ENCODE peak calls at places on chromosomes 2 and 18, in ten cellular contexts. X is A549; Q is NB4; U is cardiac muscle cell; I is HepG2; F is endothelial cell of umbilical vein; Z is breast epithelium; S is AG09309; B is brain microvascular endothelial cell; W is activated CD8-positive, alpha-beta T cell treated with anti-CD3 and anti-CD28 coated beads for 36 hours. C is an unnamed sample.
A peak's percentile ranks its signal among the peaks of the same experiment; 100 is the strongest.

GRCh38 chr2:16664052-16664731 is 1.4 kb downstream of the CYRIA start:
- DNase-seq in X (no peak), Q (peak; percentile 75), U (peak; percentile 27), I (no peak), F (peak; percentile 78), Z (no peak), S (no peak), B (peak; percentile 93), W (no peak), C (peak; percentile 41)

GRCh38 chr2:240432430-240432819 is 3.0 kb upstream of the GPC1 start:
- DNase-seq in X (no peak), Q (no peak), U (no peak), I (no peak), F (no peak), Z (no peak), S (no peak), B (no peak), W (no peak), C (no peak)

GRCh38 chr2:74597456-74597855 is 42.9 kb downstream of the DOK1 start:
- DNase-seq in X (no peak), Q (no peak), U (no peak), I (no peak), F (no peak), Z (no peak), S (no peak), B (no peak), W (no peak), C (no peak)

GRCh38 chr18:75962177-75962576 is 532.9 kb downstream of the ZNF516 start:
- DNase-seq in X (no peak), Q (no peak), U (no peak), I (no peak), F (no peak), Z (no peak), S (no peak), B (no peak), W (no peak), C (no peak)

GRCh38 chr2:148530350-148530749 is 114.2 kb upstream of the EPC2 start:
- DNase-seq in X (no peak), Q (no peak), U (no peak), I (peak; percentile 18), F (no peak), Z (no peak), S (no peak), B (no peak), W (no peak), C (no peak)

GRCh38 chr2:182615036-182615435 is 101.0 kb upstream of the DNAJC10 start:
- DNase-seq in X (no peak), Q (no peak), U (no peak), I (no peak), F (no peak), Z (no peak), S (no peak), B (no peak), W (no peak), C (no peak)

GRCh38 chr18:50753311-50753710 is 66.5 kb downstream of the MRO start:
- DNase-seq in X (no peak), Q (no peak), U (no peak), I (no peak), F (no peak), Z (no peak), S (no peak), B (no peak), W (no peak), C (no peak)

GRCh38 chr2:113357071-113357470 is 78.3 kb upstream of the PAX8 start:
- DNase-seq in X (no peak), Q (no peak), U (no peak), I (no peak), F (no peak), Z (no peak), S (no peak), B (no peak), W (peak; percentile 12), C (no peak)

GRCh38 chr18:2967820-2968219 is 45.1 kb downstream of the LPIN2 start:
- DNase-seq in X (no peak), Q (no peak), U (peak; percentile 33), I (no peak), F (no peak), Z (no peak), S (no peak), B (no peak), W (no peak), C (no peak)

GRCh38 chr2:144659731-144660275 is 139.9 kb upstream of the ZEB2 start:
- DNase-seq in X (no peak), Q (peak; percentile 73), U (no peak), I (no peak), F (no peak), Z (no peak), S (peak; percentile 95), B (peak; percentile 99), W (peak; percentile 72), C (no peak)

DNA sequence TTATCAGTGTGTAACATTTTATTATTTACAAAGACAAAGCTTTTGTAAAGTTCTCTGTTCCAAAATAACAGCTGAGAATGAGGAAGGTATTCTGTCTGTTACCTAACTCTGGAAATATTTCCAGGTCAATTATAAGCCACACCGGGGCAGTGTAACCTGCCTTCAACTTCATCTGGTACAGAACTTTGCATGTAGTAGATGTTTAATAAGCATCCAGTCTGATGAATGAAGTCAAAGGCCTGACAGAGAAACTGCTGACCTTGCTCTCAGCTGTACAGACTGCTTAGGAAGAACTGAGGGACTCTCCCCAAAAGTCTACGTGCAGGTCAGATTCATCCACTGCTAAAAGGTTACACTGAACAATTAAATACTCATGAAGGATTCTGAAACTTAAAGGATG is 43.3 kb downstream of the WDFY1 start:
- DNase-seq in X (no peak), Q (no peak), U (no peak), I (peak; percentile 55), F (no peak), Z (no peak), S (no peak), B (no peak), W (no peak), C (no peak)
- TF ChIP-seq CTCF in X (no peak), Q (no peak), U (no peak), I (peak; percentile 57), F (no peak), Z (no peak), S (no peak), B (no peak), W (no peak), C (no peak)

DNA sequence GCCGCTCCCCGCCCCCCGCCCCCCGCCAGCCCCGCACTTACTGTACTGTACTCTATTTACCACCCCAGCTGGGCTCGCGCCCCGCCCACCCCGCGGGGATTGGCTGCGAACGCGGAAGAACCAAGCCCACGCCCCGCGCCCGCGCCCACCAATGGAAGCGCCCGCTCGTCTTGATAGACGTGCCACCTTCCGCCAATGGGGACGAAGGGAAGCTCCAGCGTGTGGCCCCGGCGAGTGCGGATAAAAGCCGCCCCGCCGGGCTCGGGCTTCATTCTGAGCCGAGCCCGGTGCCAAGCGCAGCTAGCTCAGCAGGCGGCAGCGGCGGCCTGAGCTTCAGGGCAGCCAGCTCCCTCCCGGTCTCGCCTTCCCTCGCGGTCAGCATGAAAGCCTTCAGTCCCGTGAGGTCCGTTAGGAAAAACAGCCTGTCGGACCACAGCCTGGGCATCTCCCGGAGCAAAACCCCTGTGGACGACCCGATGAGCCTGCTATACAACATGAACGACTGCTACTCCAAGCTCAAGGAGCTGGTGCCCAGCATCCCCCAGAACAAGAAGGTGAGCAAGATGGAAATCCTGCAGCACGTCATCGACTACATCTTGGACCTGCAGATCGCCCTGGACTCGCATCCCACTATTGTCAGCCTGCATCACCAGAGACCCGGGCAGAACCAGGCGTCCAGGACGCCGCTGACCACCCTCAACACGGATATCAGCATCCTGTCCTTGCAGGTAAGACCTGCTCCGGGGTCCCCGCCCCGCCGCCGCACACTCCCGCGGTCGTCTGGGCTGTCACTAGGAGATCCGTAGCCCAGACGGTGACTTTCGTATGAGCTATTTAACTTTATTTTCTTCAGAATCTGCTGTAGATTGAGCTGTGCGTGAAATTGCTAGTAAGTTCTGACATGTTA is at the start of gene ID2:
- DNase-seq in X (peak; percentile 98), Q (peak; percentile 99), U (peak; percentile 99), I (peak; percentile 99), F (peak; percentile 99), Z (peak; percentile 97), S (peak; percentile 95), B (peak; percentile 97), W (peak; percentile 99), C (peak; percentile 81)
- TF ChIP-seq CTCF in X (no peak), Q (peak; percentile 9), U (no peak), I (peak; percentile 29), F (no peak), Z (no peak), S (no peak), B (peak; percentile 30), W (no peak), C (no peak)

DNA sequence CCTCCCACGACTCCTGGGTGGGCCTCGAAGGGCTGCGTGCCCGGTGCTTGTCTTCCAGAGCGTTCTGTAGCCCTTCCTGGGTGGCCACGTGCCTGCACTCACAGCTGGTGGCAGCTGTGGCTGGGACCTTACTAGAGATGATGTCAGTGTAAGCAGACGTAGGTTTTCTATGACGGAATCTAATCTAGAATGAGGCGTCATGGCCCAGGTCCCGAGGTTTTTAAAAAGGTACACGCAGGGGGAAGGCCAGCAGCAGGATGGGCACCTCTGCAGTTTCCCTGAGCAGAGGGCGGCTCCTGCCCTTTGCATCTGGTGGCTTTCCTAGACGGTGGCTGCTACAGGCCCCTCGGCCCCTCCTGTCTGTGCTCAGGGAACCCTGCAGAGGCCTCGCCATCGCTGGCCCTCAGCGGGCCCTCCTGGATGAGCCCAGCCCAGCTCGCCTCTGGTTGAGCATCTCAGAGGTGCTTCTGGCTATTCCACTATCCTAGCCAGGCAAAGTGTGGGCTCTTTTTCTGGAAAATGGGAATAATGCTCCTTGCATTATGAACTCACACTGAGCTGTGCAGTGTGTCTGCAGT is 49.6 kb upstream of the PXDN start:
- DNase-seq in X (no peak), Q (no peak), U (no peak), I (no peak), F (no peak), Z (no peak), S (no peak), B (no peak), W (no peak), C (no peak)
- TF ChIP-seq CTCF in X (no peak), Q (no peak), U (no peak), I (no peak), F (no peak), Z (no peak), S (no peak), B (no peak), W (no peak), C (no peak)

DNA sequence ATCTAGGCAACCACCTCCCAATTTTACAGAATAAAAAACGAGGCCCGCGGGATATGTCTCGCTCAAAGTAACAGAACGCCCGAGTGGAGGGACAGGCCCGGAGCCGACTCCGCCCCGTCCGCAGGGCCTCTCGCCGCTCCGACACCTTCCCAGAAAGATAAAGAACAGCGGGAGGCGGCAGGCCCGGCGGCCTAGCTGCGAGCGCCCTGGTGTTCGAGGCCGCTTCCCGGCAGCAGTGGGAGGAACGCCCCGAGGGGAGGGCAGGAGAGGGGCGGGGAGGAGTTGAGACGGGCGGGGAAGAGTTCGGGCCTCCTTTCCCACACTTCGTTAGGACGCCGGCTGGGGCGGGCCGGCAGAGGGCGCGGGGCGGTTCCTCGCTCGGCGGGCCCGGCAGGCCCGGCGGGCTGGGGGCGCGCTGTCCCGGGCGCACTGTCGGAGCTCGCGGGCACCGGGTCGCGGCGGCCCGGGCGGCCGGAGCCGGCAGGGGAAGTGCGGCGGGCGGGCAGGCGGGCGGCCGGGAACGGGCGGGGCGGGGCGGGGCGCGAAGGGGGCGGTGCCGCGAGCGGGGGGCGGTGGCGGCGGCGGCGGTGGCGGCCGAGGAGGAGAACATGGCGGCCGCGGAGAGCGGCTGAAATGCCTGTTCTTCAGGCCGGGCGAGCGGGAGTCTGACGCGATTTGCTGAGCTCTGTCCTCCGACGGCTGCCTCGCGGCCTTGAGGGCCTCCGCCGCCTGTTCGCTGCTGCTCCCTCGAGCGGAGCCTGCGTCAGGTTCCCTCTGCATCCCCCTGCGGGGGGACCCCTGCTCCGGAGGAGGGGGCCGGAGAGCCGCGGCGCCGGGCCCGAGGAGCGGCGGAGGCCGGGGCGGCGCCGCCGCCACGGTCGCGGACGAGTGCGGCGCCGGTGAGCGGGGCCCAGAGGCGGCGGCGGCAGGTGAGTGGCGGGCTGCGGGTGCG is at the start of gene NCOA1:
- DNase-seq in X (peak; percentile 91), Q (peak; percentile 95), U (peak; percentile 86), I (peak; percentile 75), F (peak; percentile 84), Z (peak; percentile 75), S (peak; percentile 51), B (peak; percentile 83), W (peak; percentile 92), C (peak; percentile 87)
- TF ChIP-seq CTCF in X (peak; percentile 30), Q (no peak), U (no peak), I (no peak), F (no peak), Z (no peak), S (peak; percentile 22), B (peak; percentile 30), W (no peak), C (no peak)